ENCODE peak calls at places on chromosomes 4 and X, in ten cellular contexts. One of them, this sample, is unnamed.

GRCh38 chr4:4575284-4576211 is 33.7 kb upstream of the STX18 start:
- DNase-seq in AG04450: no peak
- DNase-seq in Peyer's patch: peak; percentile 79
- DNase-seq in mammary epithelial cell: no peak
- DNase-seq in A549: peak; percentile 55
- DNase-seq in ovary: peak; percentile 38
- DNase-seq in left ventricle myocardium inferior: peak; percentile 65
- DNase-seq in tibial nerve: no peak
- DNase-seq in HepG2: no peak
- DNase-seq in suprapubic skin: peak; percentile 83
- DNase-seq in this sample: peak; percentile 74

GRCh38 chrX:63424063-63424462 is 72.9 kb upstream of the SPIN4 start:
- DNase-seq in Peyer's patch: no peak
- DNase-seq in mammary epithelial cell: peak; percentile 88
- DNase-seq in left ventricle myocardium inferior: no peak
- DNase-seq in tibial nerve: no peak
- DNase-seq in A549: no peak
- DNase-seq in suprapubic skin: no peak
- DNase-seq in HepG2: no peak
- DNase-seq in ovary: no peak
- DNase-seq in AG04450: no peak
- DNase-seq in this sample: no peak

GRCh38 chr4:121227254-121227867 is 63.2 kb upstream of the TNIP3 start:
- DNase-seq in left ventricle myocardium inferior: no peak
- DNase-seq in A549: no peak
- DNase-seq in HepG2: no peak
- DNase-seq in ovary: no peak
- DNase-seq in tibial nerve: no peak
- DNase-seq in Peyer's patch: no peak
- DNase-seq in suprapubic skin: no peak
- DNase-seq in AG04450: no peak
- DNase-seq in mammary epithelial cell: no peak
- DNase-seq in this sample: no peak

GRCh38 chr4:1864076-1865008 is 6.9 kb upstream of the NSD2 start:
- DNase-seq in Peyer's patch: no peak
- DNase-seq in AG04450: no peak
- DNase-seq in tibial nerve: no peak
- DNase-seq in left ventricle myocardium inferior: no peak
- DNase-seq in ovary: no peak
- DNase-seq in mammary epithelial cell: no peak
- DNase-seq in HepG2: no peak
- DNase-seq in A549: no peak
- DNase-seq in suprapubic skin: no peak
- DNase-seq in this sample: no peak

GRCh38 chr4:140343303-140343702 is 30.1 kb upstream of the SCOC start:
- DNase-seq in AG04450: no peak
- DNase-seq in HepG2: no peak
- DNase-seq in Peyer's patch: peak; percentile 85
- DNase-seq in left ventricle myocardium inferior: no peak
- DNase-seq in ovary: peak; percentile 22
- DNase-seq in suprapubic skin: no peak
- DNase-seq in A549: peak; percentile 59
- DNase-seq in tibial nerve: no peak
- DNase-seq in mammary epithelial cell: peak; percentile 25
- DNase-seq in this sample: no peak

GRCh38 chr4:156673483-156673882 is 298.1 kb downstream of the PDGFC start:
- DNase-seq in AG04450: no peak
- DNase-seq in ovary: no peak
- DNase-seq in A549: no peak
- DNase-seq in suprapubic skin: no peak
- DNase-seq in left ventricle myocardium inferior: no peak
- DNase-seq in Peyer's patch: no peak
- DNase-seq in HepG2: no peak
- DNase-seq in tibial nerve: no peak
- DNase-seq in mammary epithelial cell: no peak
- DNase-seq in this sample: no peak

GRCh38 chr4:128220286-128221235 is 67.1 kb downstream of the PGRMC2 start:
- DNase-seq in suprapubic skin: no peak
- DNase-seq in AG04450: peak; percentile 21
- DNase-seq in ovary: no peak
- DNase-seq in tibial nerve: no peak
- DNase-seq in A549: peak; percentile 62
- DNase-seq in Peyer's patch: no peak
- DNase-seq in mammary epithelial cell: peak; percentile 42
- DNase-seq in left ventricle myocardium inferior: no peak
- DNase-seq in HepG2: peak; percentile 11
- DNase-seq in this sample: no peak

GRCh38 chr4:15003891-15004700 is 1.8 kb downstream of the CPEB2 start:
- DNase-seq in mammary epithelial cell: peak; percentile 32
- DNase-seq in ovary: peak; percentile 46
- DNase-seq in HepG2: no peak
- DNase-seq in Peyer's patch: peak; percentile 75
- DNase-seq in tibial nerve: peak; percentile 27
- DNase-seq in suprapubic skin: peak; percentile 82
- DNase-seq in A549: no peak
- DNase-seq in left ventricle myocardium inferior: peak; percentile 41
- DNase-seq in AG04450: no peak
- DNase-seq in this sample: peak; percentile 52

GRCh38 chr4:23401572-23401971 is 488.3 kb downstream of the PPARGC1A start:
- DNase-seq in ovary: no peak
- DNase-seq in HepG2: no peak
- DNase-seq in left ventricle myocardium inferior: no peak
- DNase-seq in AG04450: no peak
- DNase-seq in mammary epithelial cell: no peak
- DNase-seq in tibial nerve: no peak
- DNase-seq in A549: no peak
- DNase-seq in suprapubic skin: no peak
- DNase-seq in Peyer's patch: no peak
- DNase-seq in this sample: no peak

GRCh38 chr4:88752754-88753153 is 55.1 kb upstream of the NAP1L5 start:
- DNase-seq in AG04450: no peak
- DNase-seq in A549: no peak
- DNase-seq in HepG2: no peak
- DNase-seq in suprapubic skin: no peak
- DNase-seq in mammary epithelial cell: no peak
- DNase-seq in tibial nerve: no peak
- DNase-seq in ovary: no peak
- DNase-seq in left ventricle myocardium inferior: no peak
- DNase-seq in Peyer's patch: no peak
- DNase-seq in this sample: no peak

GRCh38 chr4:75016472-75016871 is 83.6 kb downstream of the PARM1 start:
- DNase-seq in mammary epithelial cell: no peak
- DNase-seq in AG04450: no peak
- DNase-seq in HepG2: no peak
- DNase-seq in Peyer's patch: no peak
- DNase-seq in A549: no peak
- DNase-seq in ovary: no peak
- DNase-seq in left ventricle myocardium inferior: no peak
- DNase-seq in tibial nerve: no peak
- DNase-seq in suprapubic skin: no peak
- DNase-seq in this sample: no peak

GRCh38 chr4:5730993-5731975 is 20.3 kb downstream of the EVC start:
- DNase-seq in suprapubic skin: no peak
- DNase-seq in Peyer's patch: no peak
- DNase-seq in tibial nerve: no peak
- DNase-seq in mammary epithelial cell: no peak
- DNase-seq in left ventricle myocardium inferior: no peak
- DNase-seq in AG04450: no peak
- DNase-seq in ovary: no peak
- DNase-seq in HepG2: no peak
- DNase-seq in A549: no peak
- DNase-seq in this sample: no peak

GRCh38 chr4:180688480-180688879 is 1554.7 kb upstream of the TENM3 start:
- DNase-seq in tibial nerve: no peak
- DNase-seq in HepG2: no peak
- DNase-seq in ovary: no peak
- DNase-seq in mammary epithelial cell: no peak
- DNase-seq in Peyer's patch: no peak
- DNase-seq in A549: no peak
- DNase-seq in AG04450: no peak
- DNase-seq in suprapubic skin: no peak
- DNase-seq in left ventricle myocardium inferior: no peak
- DNase-seq in this sample: no peak

GRCh38 chr4:112063260-112063659 is 82.0 kb upstream of the FAM241A start:
- DNase-seq in A549: no peak
- DNase-seq in tibial nerve: no peak
- DNase-seq in suprapubic skin: no peak
- DNase-seq in ovary: no peak
- DNase-seq in left ventricle myocardium inferior: no peak
- DNase-seq in AG04450: no peak
- DNase-seq in HepG2: no peak
- DNase-seq in mammary epithelial cell: no peak
- DNase-seq in Peyer's patch: no peak
- DNase-seq in this sample: no peak

DNA sequence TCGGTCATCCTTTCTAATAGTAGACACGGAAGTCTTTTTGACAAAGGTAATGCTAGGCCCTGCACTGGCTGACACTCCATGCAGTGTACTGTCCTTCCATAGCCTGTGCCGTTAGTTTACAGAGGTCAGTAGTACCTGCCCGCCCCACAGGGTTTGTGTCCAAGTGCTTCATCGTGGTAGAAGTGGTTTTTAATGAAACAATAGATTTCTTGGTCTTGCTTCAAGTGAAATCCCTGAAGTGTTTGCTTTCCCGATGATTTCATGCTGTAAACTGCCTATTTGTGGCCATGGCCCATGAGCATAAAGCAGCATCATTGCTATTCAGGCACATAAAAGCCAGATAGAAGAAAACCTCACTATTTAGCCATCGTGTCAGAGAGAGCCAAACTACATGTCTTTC is 139.3 kb downstream of the GPR143 start:
- DNase-seq in tibial nerve: no peak
- DNase-seq in Peyer's patch: no peak
- DNase-seq in HepG2: no peak
- DNase-seq in suprapubic skin: no peak
- DNase-seq in A549: no peak
- DNase-seq in ovary: no peak
- DNase-seq in left ventricle myocardium inferior: no peak
- DNase-seq in mammary epithelial cell: no peak
- DNase-seq in AG04450: no peak
- DNase-seq in this sample: no peak
- H3K9me3 ChIP-seq in tibial nerve: no peaks in the 10 kb centered on the region
- H3K9me3 ChIP-seq in Peyer's patch: no peaks in the 10 kb centered on the region
- H3K9me3 ChIP-seq in HepG2: no peaks in the 10 kb centered on the region
- H3K9me3 ChIP-seq in suprapubic skin: no peaks in the 10 kb centered on the region
- H3K9me3 ChIP-seq in A549: no peaks in the 10 kb centered on the region
- H3K9me3 ChIP-seq in ovary: no peaks in the 10 kb centered on the region
- H3K9me3 ChIP-seq in left ventricle myocardium inferior: no peaks in the 10 kb centered on the region
- H3K9me3 ChIP-seq in mammary epithelial cell: peaks cover 3% of the 10 kb centered on the region
- H3K9me3 ChIP-seq in AG04450: no peaks in the 10 kb centered on the region
- H3K9me3 ChIP-seq in this sample: no peaks in the 10 kb centered on the region

GRCh38 chrX:145818522-145819075 is 970 bp downstream of the SLITRK2 start:
- DNase-seq in tibial nerve: no peak
- DNase-seq in AG04450: no peak
- DNase-seq in suprapubic skin: no peak
- DNase-seq in A549: no peak
- DNase-seq in ovary: no peak
- DNase-seq in Peyer's patch: no peak
- DNase-seq in left ventricle myocardium inferior: no peak
- DNase-seq in mammary epithelial cell: no peak
- DNase-seq in HepG2: no peak
- DNase-seq in this sample: no peak
- TF ChIP-seq CTCF in tibial nerve: no peak
- TF ChIP-seq CTCF in AG04450: no peak
- TF ChIP-seq CTCF in suprapubic skin: no peak
- TF ChIP-seq CTCF in A549: no peak
- TF ChIP-seq CTCF in ovary: no peak
- TF ChIP-seq CTCF in Peyer's patch: no peak
- TF ChIP-seq CTCF in left ventricle myocardium inferior: no peak
- TF ChIP-seq CTCF in mammary epithelial cell: no peak
- TF ChIP-seq CTCF in HepG2: no peak
- TF ChIP-seq CTCF in this sample: no peak

GRCh38 chr4:170071196-170071595 is 18.6 kb downstream of the AADAT start:
- DNase-seq in AG04450: no peak
- DNase-seq in tibial nerve: no peak
- DNase-seq in Peyer's patch: no peak
- DNase-seq in HepG2: no peak
- DNase-seq in mammary epithelial cell: no peak
- DNase-seq in suprapubic skin: no peak
- DNase-seq in ovary: no peak
- DNase-seq in left ventricle myocardium inferior: no peak
- DNase-seq in A549: no peak
- DNase-seq in this sample: no peak
- H3K27ac ChIP-seq in AG04450: no peak overlapping the region
- H3K27ac ChIP-seq in tibial nerve: no peak overlapping the region
- H3K27ac ChIP-seq in Peyer's patch: no peak overlapping the region
- H3K27ac ChIP-seq in HepG2: no peak overlapping the region
- H3K27ac ChIP-seq in mammary epithelial cell: no peak overlapping the region
- H3K27ac ChIP-seq in suprapubic skin: no peak overlapping the region
- H3K27ac ChIP-seq in ovary: no peak overlapping the region
- H3K27ac ChIP-seq in left ventricle myocardium inferior: no peak overlapping the region
- H3K27ac ChIP-seq in A549: no peak overlapping the region
- H3K27ac ChIP-seq in this sample: no peak overlapping the region

GRCh38 chrX:40149286-40150175 is 51.8 kb upstream of the BCOR start:
- DNase-seq in ovary: no peak
- DNase-seq in tibial nerve: no peak
- DNase-seq in HepG2: no peak
- DNase-seq in suprapubic skin: no peak
- DNase-seq in A549: no peak
- DNase-seq in left ventricle myocardium inferior: no peak
- DNase-seq in mammary epithelial cell: no peak
- DNase-seq in AG04450: no peak
- DNase-seq in Peyer's patch: no peak
- DNase-seq in this sample: no peak

GRCh38 chrX:40148439-40149285 is 50.9 kb upstream of the BCOR start:
- DNase-seq in tibial nerve: no peak
- DNase-seq in AG04450: no peak
- DNase-seq in Peyer's patch: no peak
- DNase-seq in suprapubic skin: no peak
- DNase-seq in left ventricle myocardium inferior: no peak
- DNase-seq in ovary: no peak
- DNase-seq in mammary epithelial cell: no peak
- DNase-seq in HepG2: no peak
- DNase-seq in A549: no peak
- DNase-seq in this sample: no peak

GRCh38 chrX:40152173-40152705 is 54.5 kb upstream of the BCOR start:
- DNase-seq in Peyer's patch: no peak
- DNase-seq in AG04450: no peak
- DNase-seq in ovary: peak; percentile 33
- DNase-seq in suprapubic skin: no peak
- DNase-seq in mammary epithelial cell: no peak
- DNase-seq in tibial nerve: no peak
- DNase-seq in A549: no peak
- DNase-seq in left ventricle myocardium inferior: no peak
- DNase-seq in HepG2: no peak
- DNase-seq in this sample: peak; percentile 71

GRCh38 chrX:40151211-40152172 is 53.7 kb upstream of the BCOR start:
- DNase-seq in tibial nerve: no peak
- DNase-seq in ovary: peak; percentile 59
- DNase-seq in HepG2: no peak
- DNase-seq in Peyer's patch: no peak
- DNase-seq in A549: no peak
- DNase-seq in mammary epithelial cell: no peak
- DNase-seq in suprapubic skin: no peak
- DNase-seq in left ventricle myocardium inferior: no peak
- DNase-seq in AG04450: no peak
- DNase-seq in this sample: peak; percentile 51

DNA sequence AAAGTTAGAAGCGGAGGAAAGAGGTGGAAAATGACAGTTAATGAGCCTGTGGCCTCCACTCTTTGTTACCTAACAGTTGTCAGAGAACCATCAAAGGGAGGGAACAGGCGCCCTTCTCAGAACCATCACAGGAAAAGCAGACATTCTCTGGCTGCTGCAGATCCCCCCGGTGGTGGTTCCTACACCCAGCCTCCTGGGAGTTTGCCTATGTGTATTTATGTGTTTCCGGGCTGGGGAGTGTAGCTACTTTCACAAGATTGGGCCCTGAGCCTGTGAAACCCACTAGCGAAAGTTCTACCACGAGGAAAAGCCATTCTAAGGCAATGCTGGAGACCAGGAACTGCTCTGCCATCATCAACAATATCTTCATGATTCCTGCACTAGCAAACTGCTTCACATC is 52.7 kb upstream of the BCOR start:
- DNase-seq in Peyer's patch: no peak
- DNase-seq in suprapubic skin: no peak
- DNase-seq in ovary: no peak
- DNase-seq in tibial nerve: no peak
- DNase-seq in left ventricle myocardium inferior: no peak
- DNase-seq in HepG2: no peak
- DNase-seq in AG04450: no peak
- DNase-seq in mammary epithelial cell: no peak
- DNase-seq in A549: no peak
- DNase-seq in this sample: no peak
- H3K9me3 ChIP-seq in Peyer's patch: no peaks in the 10 kb centered on the region
- H3K9me3 ChIP-seq in suprapubic skin: no peaks in the 10 kb centered on the region
- H3K9me3 ChIP-seq in ovary: no peaks in the 10 kb centered on the region
- H3K9me3 ChIP-seq in tibial nerve: no peaks in the 10 kb centered on the region
- H3K9me3 ChIP-seq in left ventricle myocardium inferior: no peaks in the 10 kb centered on the region
- H3K9me3 ChIP-seq in HepG2: no peaks in the 10 kb centered on the region
- H3K9me3 ChIP-seq in AG04450: no peaks in the 10 kb centered on the region
- H3K9me3 ChIP-seq in mammary epithelial cell: no peaks in the 10 kb centered on the region
- H3K9me3 ChIP-seq in A549: no peaks in the 10 kb centered on the region
- H3K9me3 ChIP-seq in this sample: no peaks in the 10 kb centered on the region